ENCODE peak calls at places on chromosome 13, in ten cellular contexts. C is BE2C, W is heart right ventricle, E is lung, F is thoracic aorta, I is pancreas, G is HFF-Myc, P is spleen, O is body of pancreas, U is prostate gland. Z is an unnamed sample.

GRCh38 chr13:51435002-51435578 is 17.7 kb downstream of the INTS6 start:
- DNase-seq in C (no peak), W (no peak), E (no peak), F (no peak), I (no peak), G (no peak), P (no peak), O (no peak), U (no peak), Z (no peak)

GRCh38 chr13:51816604-51817254 is 12.8 kb upstream of the DHRS12 start:
- DNase-seq in C (no peak), W (no peak), E (no peak), F (no peak), I (no peak), G (no peak), P (no peak), O (no peak), U (no peak), Z (no peak)

GRCh38 chr13:45521292-45521691 is 56.6 kb downstream of the COG3 start:
- DNase-seq in C (no peak), W (no peak), E (no peak), F (no peak), I (no peak), G (peak), P (no peak), O (no peak), U (no peak), Z (no peak)

GRCh38 chr13:26996965-26997752 is 174.5 kb downstream of the USP12 start:
- DNase-seq in C (no peak), W (no peak), E (no peak), F (no peak), I (no peak), G (no peak), P (peak), O (no peak), U (no peak), Z (peak)

GRCh38 chr13:66689628-66690027 is 540.5 kb downstream of the PCDH9 start:
- DNase-seq in C (peak), W (no peak), E (no peak), F (no peak), I (no peak), G (no peak), P (no peak), O (no peak), U (no peak), Z (no peak)

GRCh38 chr13:111474136-111475002 is 153.9 kb downstream of the TEX29 start:
- DNase-seq in C (no peak), W (no peak), E (no peak), F (no peak), I (no peak), G (peak), P (no peak), O (peak), U (no peak), Z (no peak)

GRCh38 chr13:76879876-76880270 is 6.3 kb downstream of the KCTD12 start:
- DNase-seq in C (no peak), W (no peak), E (no peak), F (no peak), I (no peak), G (no peak), P (no peak), O (no peak), U (no peak), Z (no peak)

GRCh38 chr13:29743229-29743786 is 107.1 kb downstream of the UBL3 start:
- DNase-seq in C (no peak), W (peak), E (no peak), F (no peak), I (no peak), G (peak), P (no peak), O (peak), U (no peak), Z (peak)

GRCh38 chr13:25575562-25575961 is 203.8 kb downstream of the ATP8A2 start:
- DNase-seq in C (no peak), W (no peak), E (no peak), F (no peak), I (no peak), G (no peak), P (no peak), O (no peak), U (peak), Z (no peak)

GRCh38 chr13:84430441-84430840 is 548.2 kb upstream of the SLITRK1 start:
- DNase-seq in C (no peak), W (no peak), E (no peak), F (no peak), I (no peak), G (no peak), P (no peak), O (no peak), U (no peak), Z (no peak)

GRCh38 chr13:25881946-25882574 is 169.8 kb downstream of the SHISA2 start:
- DNase-seq in C (peak), W (no peak), E (no peak), F (no peak), I (no peak), G (no peak), P (no peak), O (no peak), U (no peak), Z (no peak)

GRCh38 chr13:62512194-62513141 is 1096.8 kb upstream of the PCDH20 start:
- DNase-seq in C (peak), W (no peak), E (no peak), F (no peak), I (peak), G (no peak), P (no peak), O (peak), U (no peak), Z (peak)
- TF ChIP-seq CTCF in C (peak), W (peak), E (no peak), F (no peak), I (peak), G (peak), P (no peak), O (peak), U (no peak), Z (peak)

GRCh38 chr13:30837227-30838159 is 68.6 kb upstream of the MEDAG start:
- DNase-seq in C (no peak), W (no peak), E (no peak), F (no peak), I (no peak), G (no peak), P (no peak), O (no peak), U (no peak), Z (no peak)
- TF ChIP-seq CTCF in C (no peak), W (no peak), E (no peak), F (no peak), I (no peak), G (no peak), P (no peak), O (no peak), U (no peak), Z (no peak)

GRCh38 chr13:37868691-37869505 is 674 bp downstream of the TRPC4 start:
- DNase-seq in C (no peak), W (no peak), E (no peak), F (no peak), I (no peak), G (no peak), P (no peak), O (no peak), U (no peak), Z (no peak)

GRCh38 chr13:37870895-37871550 is 1.5 kb upstream of the TRPC4 start:
- DNase-seq in C (no peak), W (no peak), E (no peak), F (no peak), I (no peak), G (peak), P (no peak), O (no peak), U (no peak), Z (no peak)

GRCh38 chr13:37870489-37870845 is 895 bp upstream of the TRPC4 start:
- DNase-seq in C (no peak), W (no peak), E (no peak), F (no peak), I (no peak), G (no peak), P (no peak), O (no peak), U (no peak), Z (no peak)

GRCh38 chr13:37869506-37869755 is 141 bp downstream of the TRPC4 start:
- DNase-seq in C (no peak), W (no peak), E (no peak), F (no peak), I (peak), G (no peak), P (no peak), O (no peak), U (no peak), Z (no peak)

DNA sequence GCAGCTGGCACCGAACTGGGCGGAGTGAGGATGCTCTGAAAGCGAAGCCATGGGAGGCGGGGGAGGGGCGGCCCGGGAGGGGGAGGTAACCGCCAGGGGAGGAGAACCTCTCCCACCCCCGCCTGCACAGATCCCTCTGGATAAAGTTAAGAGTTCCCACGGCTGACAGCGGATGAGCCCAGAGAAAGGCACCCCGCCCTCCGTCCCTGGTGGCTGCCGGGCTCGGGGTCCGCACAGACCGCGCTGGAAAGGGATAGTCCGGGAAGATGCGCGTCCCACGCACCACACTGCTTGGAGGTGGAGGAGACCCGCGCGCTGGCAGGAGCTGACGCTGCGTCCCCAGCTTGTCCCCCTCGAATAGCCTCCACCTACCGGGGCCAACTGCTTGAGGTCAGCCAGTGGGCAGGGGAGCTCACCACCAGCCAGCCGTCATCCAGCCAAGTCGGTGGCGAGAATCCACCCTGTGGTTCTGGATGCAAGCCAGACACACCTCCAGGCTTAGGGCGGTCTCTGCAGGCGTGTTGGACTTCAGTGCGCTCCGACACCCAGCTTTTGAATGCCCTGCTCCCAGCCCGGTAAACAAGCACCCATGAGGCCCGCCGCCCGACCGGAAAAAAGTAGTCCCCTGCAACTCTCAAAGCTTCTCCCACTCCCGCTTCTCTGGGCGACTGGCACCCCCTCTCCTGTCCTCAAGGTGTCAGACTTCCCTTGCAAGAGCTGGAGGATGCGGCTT is at the start of gene TRPC4:
- DNase-seq in C (peak), W (peak), E (no peak), F (no peak), I (peak), G (peak), P (peak), O (peak), U (peak), Z (peak)
- TF ChIP-seq CTCF in C (peak), W (peak), E (no peak), F (no peak), I (peak), G (peak), P (no peak), O (peak), U (no peak), Z (peak)

GRCh38 chr13:33025220-33025744 is 9.1 kb downstream of the KL start:
- DNase-seq in C (no peak), W (no peak), E (no peak), F (no peak), I (no peak), G (no peak), P (no peak), O (no peak), U (no peak), Z (no peak)

GRCh38 chr13:33022986-33023385 is 6.8 kb downstream of the KL start:
- DNase-seq in C (no peak), W (no peak), E (no peak), F (no peak), I (no peak), G (no peak), P (no peak), O (no peak), U (no peak), Z (no peak)

GRCh38 chr13:33031277-33031676 is 15.1 kb downstream of the KL start:
- DNase-seq in C (no peak), W (no peak), E (no peak), F (no peak), I (no peak), G (no peak), P (no peak), O (no peak), U (no peak), Z (no peak)

GRCh38 chr13:33032037-33032625 is 15.9 kb downstream of the KL start:
- DNase-seq in C (no peak), W (no peak), E (no peak), F (no peak), I (no peak), G (peak), P (no peak), O (no peak), U (no peak), Z (no peak)

GRCh38 chr13:33026489-33027152 is 10.4 kb downstream of the KL start:
- DNase-seq in C (no peak), W (peak), E (no peak), F (no peak), I (no peak), G (no peak), P (no peak), O (no peak), U (no peak), Z (no peak)
- TF ChIP-seq CTCF in C (no peak), W (peak), E (no peak), F (no peak), I (no peak), G (no peak), P (no peak), O (no peak), U (no peak), Z (no peak)

DNA sequence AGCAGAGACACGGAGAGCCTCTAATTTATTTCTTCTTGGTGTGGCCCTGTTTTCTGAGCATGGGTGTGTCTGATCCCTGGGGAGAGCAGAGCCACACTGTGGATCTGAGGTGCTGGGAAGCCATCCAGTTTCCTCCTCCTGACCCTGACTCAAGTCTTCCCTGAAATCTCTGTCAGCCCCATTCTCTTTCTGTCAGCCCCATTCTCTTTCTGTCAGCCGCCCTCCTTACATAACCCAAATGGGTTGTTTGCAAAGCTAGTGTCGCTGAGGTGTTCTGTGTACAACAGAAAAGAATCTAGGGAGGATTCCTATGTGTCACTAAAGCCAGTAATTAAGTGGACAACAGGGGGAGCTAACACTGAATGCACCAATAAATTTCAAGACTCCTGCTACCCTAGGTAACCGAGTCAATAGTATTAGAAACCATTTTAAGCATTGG is 50.2 kb downstream of the LRCH1 start:
- DNase-seq in C (no peak), W (no peak), E (no peak), F (no peak), I (no peak), G (no peak), P (no peak), O (no peak), U (no peak), Z (no peak)
- TF ChIP-seq CTCF in C (peak), W (peak), E (no peak), F (no peak), I (no peak), G (peak), P (no peak), O (no peak), U (no peak), Z (no peak)

GRCh38 chr13:42816538-42816937 is 35.2 kb downstream of the FAM216B start:
- DNase-seq in C (no peak), W (no peak), E (no peak), F (no peak), I (no peak), G (no peak), P (no peak), O (no peak), U (no peak), Z (no peak)
- TF ChIP-seq CTCF in C (peak), W (no peak), E (no peak), F (no peak), I (no peak), G (no peak), P (no peak), O (no peak), U (no peak), Z (peak)

GRCh38 chr13:48646791-48647190 is 6.9 kb upstream of the CYSLTR2 start:
- DNase-seq in C (peak), W (no peak), E (no peak), F (no peak), I (no peak), G (no peak), P (no peak), O (no peak), U (no peak), Z (no peak)

GRCh38 chr13:48645845-48646244 is 7.9 kb upstream of the CYSLTR2 start:
- DNase-seq in C (peak), W (no peak), E (no peak), F (no peak), I (no peak), G (no peak), P (no peak), O (no peak), U (no peak), Z (no peak)

GRCh38 chr13:48644951-48645350 is 8.8 kb upstream of the CYSLTR2 start:
- DNase-seq in C (peak), W (no peak), E (no peak), F (no peak), I (no peak), G (no peak), P (no peak), O (no peak), U (no peak), Z (no peak)

GRCh38 chr13:48648446-48648845 is 5.3 kb upstream of the CYSLTR2 start:
- DNase-seq in C (no peak), W (no peak), E (no peak), F (no peak), I (no peak), G (no peak), P (no peak), O (no peak), U (no peak), Z (no peak)

DNA sequence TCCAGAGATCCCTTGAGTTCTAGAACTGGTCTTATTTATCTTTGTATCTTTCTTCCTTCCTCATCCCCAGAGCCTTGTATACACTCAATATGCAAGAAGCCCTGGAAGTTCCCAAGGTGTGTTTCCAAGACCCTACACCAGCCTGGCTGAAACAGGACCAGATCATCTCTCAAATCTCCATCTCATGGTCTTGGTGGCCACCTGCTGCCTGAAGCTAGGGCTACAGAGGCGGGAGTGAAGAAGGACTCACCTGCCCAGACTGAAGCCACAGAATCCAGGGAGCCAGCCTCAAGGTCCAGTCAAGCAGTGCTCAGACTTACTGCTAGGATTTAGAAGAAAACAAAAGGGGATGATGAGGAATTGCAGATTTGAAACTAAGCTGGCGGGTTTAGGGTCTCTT is 6.1 kb upstream of the CYSLTR2 start:
- DNase-seq in C (no peak), W (no peak), E (no peak), F (no peak), I (no peak), G (no peak), P (no peak), O (peak), U (no peak), Z (peak)
- TF ChIP-seq CTCF in C (no peak), W (peak), E (no peak), F (no peak), I (no peak), G (no peak), P (no peak), O (peak), U (no peak), Z (peak)

DNA sequence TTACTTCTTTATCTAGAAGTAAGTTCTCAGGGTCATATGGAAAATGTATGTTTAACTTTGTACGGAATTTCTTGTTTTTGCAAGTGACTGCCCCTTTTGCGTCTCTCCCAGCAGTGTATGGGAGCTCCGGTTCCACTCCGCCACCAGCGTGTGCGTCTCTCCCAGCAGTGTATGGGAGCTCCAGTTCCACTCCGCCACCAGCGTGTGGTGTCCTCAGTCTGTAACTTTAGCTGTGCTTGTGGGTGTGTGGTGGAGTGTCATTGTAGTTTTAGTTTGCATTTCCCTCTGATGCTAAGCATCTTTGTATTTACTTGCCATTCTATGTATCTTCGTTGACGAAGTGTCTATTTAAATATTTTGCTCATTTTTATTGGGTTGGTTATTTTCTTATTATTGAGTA is 2.4 kb downstream of the CUL4A start:
- DNase-seq in C (peak), W (peak), E (no peak), F (no peak), I (no peak), G (no peak), P (no peak), O (no peak), U (no peak), Z (no peak)
- TF ChIP-seq CTCF in C (peak), W (peak), E (no peak), F (no peak), I (no peak), G (peak), P (no peak), O (no peak), U (no peak), Z (no peak)

DNA sequence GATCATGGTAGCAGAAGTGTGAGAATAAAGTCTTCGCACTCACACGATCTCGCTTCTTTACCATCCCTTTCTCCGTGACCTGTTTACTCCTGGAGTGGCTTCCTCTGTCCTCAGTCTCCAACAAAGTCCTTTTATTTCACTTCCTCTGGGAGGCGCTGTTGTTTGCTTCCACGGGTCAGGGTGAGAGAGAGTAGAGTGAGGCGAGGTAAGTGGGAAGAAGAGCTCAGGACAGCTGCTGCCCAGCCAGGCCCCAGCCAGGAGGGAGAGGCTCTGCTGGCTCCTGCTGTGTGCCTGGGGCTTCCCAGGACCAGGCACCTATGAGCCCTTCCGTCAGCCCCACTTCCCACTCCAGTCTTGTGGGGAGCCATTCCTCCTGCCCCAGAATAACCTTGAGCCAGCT is 242.1 kb downstream of the FGF9 start:
- DNase-seq in C (no peak), W (no peak), E (no peak), F (no peak), I (no peak), G (no peak), P (no peak), O (no peak), U (no peak), Z (no peak)
- TF ChIP-seq CTCF in C (no peak), W (no peak), E (no peak), F (no peak), I (no peak), G (no peak), P (no peak), O (no peak), U (no peak), Z (no peak)

DNA sequence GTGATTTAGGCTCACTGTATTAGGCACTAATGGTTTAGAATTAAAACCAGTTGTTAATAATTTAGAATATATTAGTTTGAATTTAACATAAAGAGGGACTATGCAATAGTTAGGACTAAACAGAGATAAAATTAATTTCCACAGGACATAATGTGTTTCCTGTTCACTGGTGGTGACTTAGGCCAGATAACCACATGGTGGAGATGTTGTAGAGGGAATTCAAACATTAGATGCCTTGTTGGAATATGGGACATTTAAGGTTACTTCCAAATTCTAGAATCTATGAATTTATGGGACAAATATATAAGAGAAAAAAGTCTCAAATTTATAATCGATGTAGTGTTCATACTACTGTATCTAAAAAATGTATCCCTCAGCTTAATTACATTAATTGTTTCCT is 615.5 kb upstream of the KLHL1 start:
- DNase-seq in C (peak), W (no peak), E (no peak), F (no peak), I (no peak), G (no peak), P (no peak), O (no peak), U (no peak), Z (no peak)
- TF ChIP-seq CTCF in C (peak), W (no peak), E (no peak), F (no peak), I (no peak), G (no peak), P (no peak), O (peak), U (no peak), Z (no peak)

Z was measured in transverse colon.